ENCODE peak calls at places on chromosomes 2 and 18, in nine cellular contexts. Y is activated B cell treated with CpG ODN at 0.5 μM for 24 hours, L is NCI-H1436, A is ecto neural progenitor cell, Z is H7, H is HT-29, D is WTC11, S is endothelial cell, G is NCI-H510A. C is an unnamed sample.

GRCh38 chr2:12732663-12733062 is 15.9 kb downstream of the TRIB2 start:
- DNase-seq in Y (no peak), L (no peak), A (no peak), Z (no peak), H (no peak), D (no peak), S (no peak), G (no peak), C (no peak)

GRCh38 chr2:164887434-164888112 is 46.0 kb upstream of the COBLL1 start:
- DNase-seq in Y (no peak), L (no peak), A (no peak), Z (no peak), H (no peak), D (no peak), S (no peak), G (no peak), C (no peak)

GRCh38 chr2:124921221-124921620 is 896.1 kb downstream of the CNTNAP5 start:
- DNase-seq in Y (no peak), L (no peak), A (no peak), Z (no peak), H (no peak), D (no peak), S (no peak), G (no peak), C (no peak)

GRCh38 chr2:71748227-71748626 is 294.9 kb downstream of the DYSF start:
- DNase-seq in Y (no peak), L (no peak), A (no peak), Z (no peak), H (no peak), D (no peak), S (no peak), G (no peak), C (no peak)

GRCh38 chr18:65057439-65058083 is 693.3 kb upstream of the CDH7 start:
- DNase-seq in Y (no peak), L (no peak), A (no peak), Z (no peak), H (no peak), D (no peak), S (no peak), G (no peak), C (no peak)

GRCh38 chr2:170361359-170361936 is 183.5 kb downstream of the MYO3B start:
- DNase-seq in Y (no peak), L (peak), A (peak), Z (peak), H (peak), D (peak), S (peak), G (no peak), C (peak)

GRCh38 chr18:40159141-40160017 is 1795.7 kb upstream of the PIK3C3 start:
- DNase-seq in Y (no peak), L (peak), A (no peak), Z (peak), H (peak), D (no peak), S (peak), G (no peak), C (no peak)

GRCh38 chr18:10234912-10235439 is 219.5 kb upstream of the APCDD1 start:
- DNase-seq in Y (no peak), L (no peak), A (no peak), Z (no peak), H (no peak), D (no peak), S (no peak), G (no peak), C (peak)

GRCh38 chr18:2776596-2776995 is 70.2 kb upstream of the EMILIN2 start:
- DNase-seq in Y (no peak), L (no peak), A (no peak), Z (no peak), H (no peak), D (no peak), S (no peak), G (no peak), C (no peak)

GRCh38 chr2:234240917-234241316 is 190.4 kb downstream of the SPP2 start:
- DNase-seq in Y (no peak), L (no peak), A (no peak), Z (no peak), H (no peak), D (no peak), S (no peak), G (no peak), C (peak)

GRCh38 chr2:216312441-216312840 is 59.8 kb downstream of the MARCHF4 start:
- DNase-seq in Y (no peak), L (no peak), A (no peak), Z (no peak), H (no peak), D (no peak), S (no peak), G (no peak), C (no peak)

GRCh38 chr2:18379869-18380268 is 180.6 kb downstream of the RDH14 start:
- DNase-seq in Y (no peak), L (no peak), A (no peak), Z (no peak), H (no peak), D (no peak), S (no peak), G (no peak), C (no peak)

GRCh38 chr18:76699923-76700322 is 122.4 kb upstream of the ZNF236 start:
- DNase-seq in Y (no peak), L (no peak), A (no peak), Z (no peak), H (no peak), D (no peak), S (no peak), G (no peak), C (no peak)

GRCh38 chr2:70790079-70790963 is at the start of gene FIGLA:
- DNase-seq in Y (no peak), L (no peak), A (peak), Z (peak), H (no peak), D (peak), S (peak), G (no peak), C (no peak)

GRCh38 chr2:8090748-8091700 is 590.8 kb upstream of the ID2 start:
- DNase-seq in Y (no peak), L (peak), A (no peak), Z (no peak), H (peak), D (no peak), S (no peak), G (no peak), C (peak)

GRCh38 chr2:231058761-231059550 is 2.3 kb downstream of the PSMD1 start:
- DNase-seq in Y (no peak), L (no peak), A (no peak), Z (no peak), H (no peak), D (no peak), S (no peak), G (no peak), C (no peak)

C was measured in keratinocyte.